ENCODE peak calls at places on chromosome 15, in five cellular contexts. E is activated CD4-positive, alpha-beta T cell treated with anti-CD3 and anti-CD28 coated beads, Interleukin-2, amount 50 U/mL, for 1 hour; V is GM23248; X is HEK293T; B is myocyte. M is an unnamed sample.

GRCh38 chr15:88299502-88299901 is 43.0 kb upstream of the NTRK3 start:
- DNase-seq in E (no peak), V (no peak), X (no peak), B (no peak), M (no peak)

GRCh38 chr15:83283813-83284562 is 476 bp downstream of the BNC1 start:
- DNase-seq in E (no peak), V (peak), X (peak), B (peak), M (no peak)

GRCh38 chr15:69451951-69452701 is 492 bp upstream of the RPLP1 start:
- DNase-seq in E (no peak), V (peak), X (peak), B (no peak), M (no peak)

GRCh38 chr15:42772126-42772525 is 35.2 kb upstream of the CDAN1 start:
- DNase-seq in E (no peak), V (no peak), X (no peak), B (no peak), M (no peak)

GRCh38 chr15:77191230-77191834 is 120.4 kb upstream of the TSPAN3 start:
- DNase-seq in E (no peak), V (no peak), X (no peak), B (no peak), M (no peak)

GRCh38 chr15:90593469-90594158 is 63.9 kb downstream of the CRTC3 start:
- DNase-seq in E (no peak), V (no peak), X (no peak), B (no peak), M (no peak)

GRCh38 chr15:74793135-74794028 is 11.5 kb downstream of the CSK start:
- DNase-seq in E (peak), V (no peak), X (no peak), B (no peak), M (peak)

GRCh38 chr15:28885630-28886430 is at the start of gene APBA2:
- DNase-seq in E (peak), V (peak), X (peak), B (no peak), M (peak)

GRCh38 chr15:35624881-35625280 is 78.9 kb upstream of the DPH6 start:
- DNase-seq in E (no peak), V (peak), X (no peak), B (peak), M (no peak)

GRCh38 chr15:90901799-90902655 is 1.1 kb upstream of the MAN2A2 start:
- DNase-seq in E (peak), V (peak), X (peak), B (peak), M (peak)

GRCh38 chr15:72952151-72952550 is 100.1 kb upstream of the NEO1 start:
- DNase-seq in E (no peak), V (no peak), X (no peak), B (no peak), M (no peak)

GRCh38 chr15:39951561-39951960 is 17.6 kb downstream of the EIF2AK4 start:
- DNase-seq in E (no peak), V (no peak), X (no peak), B (no peak), M (no peak)

GRCh38 chr15:82647045-82647834 is at the start of gene CPEB1:
- DNase-seq in E (peak), V (peak), X (peak), B (peak), M (no peak)

GRCh38 chr15:96160269-96160668 is 170.2 kb upstream of the NR2F2 start:
- DNase-seq in E (no peak), V (peak), X (no peak), B (no peak), M (no peak)

GRCh38 chr15:65032823-65033537 is 3.5 kb upstream of the MTFMT start:
- DNase-seq in E (peak), V (peak), X (peak), B (peak), M (peak)

GRCh38 chr15:61011576-61012336 is 217.3 kb downstream of the RORA start:
- DNase-seq in E (no peak), V (no peak), X (no peak), B (no peak), M (no peak)

GRCh38 chr15:65819563-65819960 is 27.5 kb upstream of the DENND4A start:
- DNase-seq in E (no peak), V (no peak), X (no peak), B (no peak), M (no peak)

GRCh38 chr15:22968356-22968755 is 11.8 kb downstream of the CYFIP1 start:
- DNase-seq in E (no peak), V (peak), X (no peak), B (peak), M (no peak)

M was measured in effector memory CD8-positive, alpha-beta T cell.